ENCODE peak calls at places on chromosomes 12 and 14, in ten cellular contexts. G is tibial nerve, F is A549, H is HepG2, R is sigmoid colon, A is prostate gland, W is upper lobe of left lung, X is suprapubic skin, D is IMR-90, N is stomach. Q is an unnamed sample.

GRCh38 chr14:32473476-32473875 is 144.4 kb downstream of the AKAP6 start:
- DNase-seq in X (peak), H (peak), W (no peak), G (no peak), A (peak), F (peak), N (no peak), D (no peak), R (peak), Q (no peak)

GRCh38 chr12:49889361-49890095 is 14.2 kb downstream of the FAIM2 start:
- DNase-seq in H (no peak), R (peak), N (no peak), A (no peak), W (no peak), G (no peak), D (no peak), X (no peak), F (no peak), Q (no peak)

GRCh38 chr12:76346798-76347420 is 1.3 kb downstream of the BBS10 start:
- DNase-seq in N (no peak), H (peak), X (no peak), W (no peak), R (no peak), G (no peak), F (peak), D (peak), A (peak), Q (no peak)

GRCh38 chr14:102916347-102917055 is 6.0 kb upstream of the AMN start:
- DNase-seq in F (no peak), N (no peak), A (no peak), D (no peak), X (no peak), R (no peak), G (no peak), W (peak), H (no peak), Q (no peak)

GRCh38 chr12:50562485-50563433 is 58.0 kb downstream of the DIP2B start:
- DNase-seq in R (no peak), D (no peak), G (no peak), X (no peak), A (no peak), F (no peak), W (no peak), N (no peak), H (no peak), Q (no peak)

GRCh38 chr12:79614730-79615129 is 76.0 kb downstream of the PAWR start:
- DNase-seq in R (no peak), W (no peak), F (no peak), A (no peak), H (no peak), N (no peak), G (no peak), D (peak), X (no peak), Q (no peak)

GRCh38 chr12:130413909-130414308 is 76.2 kb downstream of the PIWIL1 start:
- DNase-seq in N (no peak), A (no peak), G (no peak), X (no peak), W (no peak), R (no peak), H (no peak), F (no peak), D (no peak), Q (no peak)

GRCh38 chr12:7303772-7304171 is at the start of gene ACSM4:
- DNase-seq in D (no peak), H (no peak), G (no peak), A (no peak), F (no peak), W (no peak), N (no peak), R (no peak), X (no peak), Q (no peak)

GRCh38 chr14:86826641-86827040 is 1166.3 kb downstream of the GALC start:
- DNase-seq in F (no peak), R (no peak), A (no peak), W (no peak), H (no peak), X (no peak), N (no peak), D (peak), G (no peak), Q (no peak)

GRCh38 chr14:104438166-104438887 is 141.2 kb upstream of the C14orf180 start:
- DNase-seq in H (no peak), D (no peak), N (no peak), G (no peak), A (no peak), W (peak), R (no peak), F (no peak), X (peak), Q (no peak)

GRCh38 chr14:101823511-101824120 is 62.1 kb downstream of the PPP2R5C start:
- DNase-seq in D (no peak), H (no peak), R (peak), G (no peak), W (no peak), A (no peak), X (no peak), N (peak), F (no peak), Q (no peak)

GRCh38 chr14:88825078-88825458 is 617 bp downstream of the TTC8 start:
- DNase-seq in N (no peak), F (no peak), D (peak), G (no peak), R (no peak), X (no peak), A (no peak), W (no peak), H (no peak), Q (no peak)

DNA sequence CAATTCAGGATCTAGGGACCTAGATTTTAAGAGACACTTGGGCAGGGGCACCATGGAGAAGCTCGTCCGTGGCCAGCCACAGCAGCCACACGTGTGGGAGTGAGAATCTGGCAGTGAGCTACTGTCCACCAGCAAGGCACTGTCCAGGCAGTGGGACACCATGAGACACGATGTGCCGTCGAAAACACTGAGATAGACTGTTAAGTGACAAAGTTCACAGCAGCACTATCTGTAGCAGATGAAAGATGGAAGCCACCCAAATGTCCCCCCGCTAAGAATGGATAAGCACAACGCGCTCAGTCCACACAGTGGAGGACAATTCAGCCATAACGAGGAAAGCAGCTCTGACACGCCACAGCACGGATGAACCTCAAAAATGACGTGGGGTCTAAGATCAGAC is 19.7 kb downstream of the RILPL1 start:
- DNase-seq in G (no peak), N (no peak), X (no peak), R (no peak), W (no peak), H (no peak), D (no peak), A (no peak), F (no peak), Q (no peak)
- TF ChIP-seq POLR2A in G (no peak), N (no peak), X (no peak), R (no peak), W (no peak), H (no peak), D (no peak), A (no peak), F (no peak), Q (no peak)

GRCh38 chr12:19198272-19198671 is 68.7 kb downstream of the PLEKHA5 start:
- DNase-seq in G (no peak), A (no peak), F (peak), X (no peak), W (no peak), H (no peak), N (no peak), D (peak), R (no peak), Q (no peak)

GRCh38 chr12:19196959-19197630 is 67.6 kb downstream of the PLEKHA5 start:
- DNase-seq in D (peak), W (no peak), N (no peak), F (no peak), R (no peak), A (no peak), X (no peak), H (no peak), G (no peak), Q (no peak)

GRCh38 chr12:19201653-19202052 is 72.1 kb downstream of the PLEKHA5 start:
- DNase-seq in W (no peak), A (no peak), H (no peak), X (no peak), N (no peak), F (no peak), G (no peak), R (no peak), D (peak), Q (no peak)

GRCh38 chr12:19200261-19200660 is 70.7 kb downstream of the PLEKHA5 start:
- DNase-seq in X (no peak), N (no peak), G (no peak), F (no peak), R (no peak), W (no peak), D (peak), H (no peak), A (no peak), Q (no peak)

GRCh38 chr12:19199322-19199721 is 69.8 kb downstream of the PLEKHA5 start:
- DNase-seq in X (no peak), D (no peak), W (no peak), G (no peak), H (no peak), A (no peak), R (no peak), F (no peak), N (no peak), Q (no peak)
- H3K4me3 ChIP-seq in X (no peak), D (no peak), W (no peak), G (no peak), H (no peak), A (no peak), R (no peak), F (no peak), N (no peak), Q (no peak)

GRCh38 chr12:51579321-51579850 is 11.6 kb upstream of the SCN8A start:
- DNase-seq in X (no peak), W (no peak), A (no peak), N (no peak), D (no peak), F (peak), R (no peak), H (no peak), G (no peak), Q (no peak)
- TF ChIP-seq POLR2A in X (no peak), W (no peak), A (no peak), N (no peak), D (no peak), F (no peak), R (no peak), H (no peak), G (no peak), Q (no peak)

DNA sequence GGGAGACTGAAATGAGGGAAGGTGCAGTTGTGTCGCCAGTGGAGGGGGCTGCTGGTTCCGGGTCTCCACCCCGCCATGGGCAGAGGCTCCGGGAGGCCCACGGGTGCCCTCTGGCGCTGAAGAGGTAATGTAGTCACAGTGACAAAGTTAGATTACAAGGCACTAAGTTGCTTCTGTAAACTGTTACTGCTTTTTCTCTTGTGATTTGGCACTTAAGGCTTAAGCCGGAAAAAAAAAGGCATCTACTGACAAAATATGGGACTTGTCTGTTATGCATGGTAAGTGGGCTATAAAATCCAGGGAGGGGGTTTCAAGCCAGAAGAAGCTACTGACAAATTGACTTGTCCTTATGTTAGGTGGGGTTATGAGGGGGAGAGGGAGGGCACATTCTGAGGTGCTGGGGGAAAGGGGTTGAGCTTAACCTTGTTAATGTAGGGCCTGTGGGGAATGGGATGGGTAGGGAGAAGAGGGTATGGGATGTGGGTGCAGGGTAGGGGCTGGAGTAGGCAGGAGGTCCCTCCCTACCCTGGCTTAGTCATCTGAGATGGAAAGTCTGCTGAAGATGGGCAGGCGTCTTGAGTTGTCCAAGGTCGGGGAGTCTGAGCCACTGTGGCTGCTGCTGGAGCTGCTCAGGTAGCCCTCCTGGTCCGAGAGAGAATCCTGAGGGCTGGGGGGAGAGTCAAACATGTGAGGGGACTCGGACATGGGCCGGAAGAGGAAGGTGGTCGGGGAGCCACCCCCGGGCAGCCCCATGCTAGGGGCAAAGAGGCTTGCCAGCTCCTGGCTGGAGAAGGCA is 3.7 kb downstream of the ZFP36L1 start:
- DNase-seq in D (peak), R (peak), N (peak), X (peak), H (peak), A (peak), G (peak), W (peak), F (peak), Q (peak)
- H3K4me3 ChIP-seq in D (peak), R (peak), N (peak), X (peak), H (peak), A (peak), G (peak), W (peak), F (peak), Q (peak)

GRCh38 chr14:68361231-68361630 is 431.6 kb downstream of the ZFP36L1 start:
- DNase-seq in G (no peak), X (no peak), R (no peak), D (peak), F (no peak), H (no peak), N (no peak), A (no peak), W (no peak), Q (no peak)

GRCh38 chr14:68358500-68358899 is 434.4 kb downstream of the ZFP36L1 start:
- DNase-seq in H (no peak), R (no peak), F (no peak), W (no peak), X (no peak), N (no peak), D (no peak), G (no peak), A (no peak), Q (no peak)

GRCh38 chr14:68359862-68360552 is 432.9 kb downstream of the ZFP36L1 start:
- DNase-seq in G (peak), W (no peak), A (peak), X (no peak), R (peak), D (no peak), F (peak), N (peak), H (no peak), Q (peak)

GRCh38 chr14:68362841-68363240 is 430.0 kb downstream of the ZFP36L1 start:
- DNase-seq in A (no peak), G (no peak), W (no peak), H (no peak), D (no peak), X (no peak), F (no peak), R (no peak), N (no peak), Q (peak)

DNA sequence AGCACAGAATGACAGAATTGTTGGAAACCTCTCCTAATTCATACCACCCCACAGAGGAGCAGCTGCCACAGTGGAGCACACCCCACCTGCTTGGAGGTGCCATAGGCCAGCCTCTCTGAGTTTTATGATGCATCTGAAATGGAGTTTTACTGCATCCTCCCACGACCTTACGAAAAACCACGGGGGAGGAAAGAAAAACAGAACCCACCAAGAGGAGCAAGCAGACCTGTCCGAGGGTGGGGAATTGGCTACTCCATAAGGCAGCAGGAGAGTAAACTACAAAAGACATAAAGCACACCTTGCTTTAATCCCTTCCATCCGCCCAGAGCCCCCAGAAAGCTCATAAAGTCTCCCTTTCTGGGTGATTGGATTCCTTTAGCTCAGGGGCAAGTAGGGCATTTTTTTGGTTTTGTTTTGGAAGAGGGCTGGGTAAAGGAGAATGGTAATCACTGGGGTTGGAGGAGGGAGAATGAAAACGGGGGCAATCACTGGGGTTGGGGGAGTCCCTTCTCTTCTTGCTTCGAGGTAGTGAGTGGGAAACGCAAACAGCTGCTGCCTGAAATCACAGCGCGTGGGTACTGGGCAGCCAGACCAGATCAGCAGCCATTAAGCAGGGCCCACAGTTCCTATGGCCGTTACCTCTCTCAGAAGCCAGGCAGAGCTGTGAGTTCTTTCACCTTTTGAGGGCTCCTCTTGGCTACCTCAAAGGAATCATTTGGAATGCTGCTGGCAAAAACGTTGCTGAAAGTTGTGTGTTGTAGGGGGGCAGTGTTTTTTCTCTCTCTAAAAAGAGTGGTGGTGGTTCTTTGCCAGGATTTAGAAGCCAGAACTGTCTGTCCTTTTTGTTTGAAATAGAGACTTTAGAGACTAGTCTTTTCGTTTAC is 433.6 kb downstream of the ZFP36L1 start:
- DNase-seq in N (no peak), H (no peak), G (no peak), R (no peak), W (no peak), X (no peak), A (no peak), F (no peak), D (no peak), Q (no peak)
- TF ChIP-seq POLR2A in N (no peak), H (no peak), G (no peak), R (no peak), W (no peak), X (no peak), A (no peak), F (no peak), D (no peak), Q (no peak)

DNA sequence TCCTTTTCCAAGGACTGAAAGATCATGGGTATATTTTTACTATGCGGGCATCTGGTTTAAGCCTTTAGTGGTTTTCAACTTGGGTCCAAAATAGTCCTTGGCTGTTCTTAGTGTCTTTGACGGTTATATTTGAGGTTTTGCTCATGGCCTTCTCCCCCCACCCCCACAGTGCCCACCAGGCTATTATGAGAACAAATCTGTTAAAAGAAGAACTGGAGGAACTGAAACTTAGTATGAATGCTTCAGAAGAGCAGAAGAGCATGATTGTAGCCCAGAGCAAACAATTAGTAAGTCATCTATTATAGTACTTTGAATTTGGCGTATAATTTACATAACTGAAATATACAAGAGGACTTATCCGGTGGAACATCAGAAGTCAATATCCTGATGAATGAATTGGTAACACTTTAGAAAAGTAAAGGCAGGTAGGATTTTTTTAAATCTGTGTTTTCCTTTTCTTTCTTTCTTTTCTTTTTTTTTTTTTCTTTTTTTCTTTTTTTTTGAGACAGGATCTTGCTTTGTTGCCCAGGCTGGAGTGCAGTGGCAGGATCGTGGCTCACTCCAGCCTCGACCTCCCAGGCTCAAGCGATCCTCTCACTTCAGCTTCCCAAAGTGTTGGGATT is 71.8 kb upstream of the BCAT1 start:
- DNase-seq in X (no peak), F (no peak), W (no peak), G (no peak), H (no peak), D (no peak), N (no peak), R (no peak), A (no peak), Q (no peak)
- H3K4me3 ChIP-seq in X (no peak), F (no peak), W (no peak), G (no peak), H (no peak), D (no peak), N (no peak), R (no peak), A (no peak), Q (no peak)

DNA sequence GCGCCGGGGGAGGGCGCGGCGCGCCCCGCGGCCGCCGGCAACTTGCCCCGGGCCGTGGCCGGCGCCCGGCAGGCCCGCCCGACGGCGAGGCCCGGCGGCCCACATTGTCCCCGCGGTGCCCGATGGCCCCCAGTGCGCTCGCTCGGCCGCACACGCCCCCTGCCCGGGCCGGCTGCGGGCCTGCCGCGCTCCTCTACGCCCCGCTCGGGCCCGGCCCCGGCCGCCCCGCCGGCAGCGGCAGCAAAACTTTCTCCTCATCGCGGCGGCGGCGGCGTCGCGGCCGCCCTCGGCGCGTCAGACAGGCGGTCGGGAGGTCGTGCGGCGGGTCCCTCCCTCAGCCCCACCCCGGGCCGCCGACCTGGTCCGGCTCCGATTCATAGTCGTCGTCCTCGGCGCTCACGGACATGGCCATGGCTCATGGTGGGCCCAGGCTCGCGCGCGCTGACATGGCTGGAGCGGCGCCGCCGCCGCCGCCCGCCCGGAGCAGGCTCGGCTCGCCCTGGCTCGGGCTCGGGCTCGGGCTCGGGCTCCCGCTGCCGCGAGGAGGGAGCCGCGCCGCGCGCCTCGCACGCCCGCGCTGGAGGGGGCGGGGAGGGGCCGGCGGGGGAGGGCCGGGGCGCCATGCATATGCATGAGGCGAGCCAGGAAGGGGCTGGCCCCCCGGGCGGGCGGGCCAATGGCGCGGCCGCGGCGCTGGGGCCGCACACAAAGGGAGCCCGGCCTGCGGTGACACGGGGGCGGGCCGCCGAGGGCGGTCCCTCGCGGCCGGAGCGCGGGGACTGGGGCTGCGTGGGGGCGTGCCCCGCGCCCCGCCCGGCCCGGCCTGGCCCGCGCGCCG is 67.1 kb downstream of the RNF34 start:
- DNase-seq in G (peak), F (peak), N (peak), H (peak), D (peak), R (peak), A (peak), X (peak), W (peak), Q (peak)
- TF ChIP-seq POLR2A in G (peak), F (peak), N (no peak), H (no peak), D (peak), R (no peak), A (peak), X (peak), W (no peak), Q (peak)

DNA sequence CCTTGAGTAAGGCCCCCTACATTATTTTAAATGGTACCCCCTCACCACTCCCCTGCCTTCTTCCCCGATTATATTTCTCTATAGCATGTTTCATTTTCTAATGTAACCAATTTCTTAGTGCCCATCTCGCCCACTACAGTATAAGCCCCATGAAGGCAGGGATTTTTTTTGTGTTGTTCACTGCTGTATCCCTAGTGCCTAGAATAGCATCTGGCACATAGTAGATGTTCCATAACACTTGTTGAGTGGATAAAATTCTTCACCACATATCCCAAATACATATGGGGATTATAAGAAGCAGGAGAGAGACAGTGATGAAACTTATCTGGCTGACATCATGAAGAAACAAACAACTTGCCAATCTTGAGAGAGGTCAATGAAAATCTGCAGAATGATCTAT is 11.5 kb downstream of the FBXO21 start:
- DNase-seq in G (no peak), N (no peak), A (no peak), H (no peak), F (no peak), D (no peak), W (no peak), X (no peak), R (no peak), Q (no peak)
- H3K4me3 ChIP-seq in G (no peak), N (no peak), A (no peak), H (no peak), F (no peak), D (no peak), W (no peak), X (no peak), R (no peak), Q (no peak)

Q was measured in Peyer's patch.